ENCODE peak calls at places on chromosomes 7 and 10, in ten cellular contexts. U is upper lobe of right lung, O is COLO829, W is HFFc6, B is hippocampal formation, P is NCI-H1694 treated with DMSO at 0.1 percent for 48 hours, I is LoVo, H is type B pancreatic cell, A is BJ, K is lung. V is an unnamed sample.

GRCh38 chr7:93906267-93906666 is at the start of gene GNGT1:
- DNase-seq in U (no peak), O (no peak), W (no peak), B (no peak), P (no peak), I (no peak), H (no peak), A (no peak), K (no peak), V (no peak)

GRCh38 chr10:109861051-109861450 is 62.3 kb downstream of the XPNPEP1 start:
- DNase-seq in U (no peak), O (no peak), W (no peak), B (no peak), P (peak; percentile 37), I (no peak), H (no peak), A (no peak), K (no peak), V (no peak)

GRCh38 chr7:136071106-136071505 is 93.9 kb upstream of the MTPN start:
- DNase-seq in U (no peak), O (peak; percentile 97), W (no peak), B (no peak), P (no peak), I (no peak), H (no peak), A (no peak), K (no peak), V (no peak)

GRCh38 chr7:96778263-96778662 is 68.6 kb upstream of the SEM1 start:
- DNase-seq in U (no peak), O (no peak), W (no peak), B (no peak), P (no peak), I (no peak), H (no peak), A (no peak), K (no peak), V (no peak)

GRCh38 chr10:58834093-58834674 is 321.5 kb downstream of the BICC1 start:
- DNase-seq in U (no peak), O (no peak), W (no peak), B (no peak), P (no peak), I (no peak), H (no peak), A (no peak), K (no peak), V (no peak)

GRCh38 chr10:129775681-129776080 is 188.4 kb downstream of the EBF3 start:
- DNase-seq in U (peak; percentile 46), O (no peak), W (no peak), B (no peak), P (no peak), I (no peak), H (peak; percentile 64), A (no peak), K (no peak), V (no peak)

GRCh38 chr10:24255907-24256306 is 47.0 kb downstream of the KIAA1217 start:
- DNase-seq in U (no peak), O (no peak), W (no peak), B (no peak), P (peak; percentile 2), I (no peak), H (no peak), A (no peak), K (no peak), V (no peak)

GRCh38 chr7:144818516-144818915 is 17.3 kb downstream of the TPK1 start:
- DNase-seq in U (no peak), O (no peak), W (no peak), B (no peak), P (no peak), I (no peak), H (no peak), A (no peak), K (no peak), V (no peak)

GRCh38 chr7:22702516-22702915 is 24.5 kb upstream of the IL6 start:
- DNase-seq in U (no peak), O (no peak), W (peak; percentile 40), B (no peak), P (no peak), I (no peak), H (no peak), A (no peak), K (no peak), V (no peak)

GRCh38 chr10:117933036-117933435 is 113.7 kb downstream of the RAB11FIP2 start:
- DNase-seq in U (no peak), O (no peak), W (no peak), B (no peak), P (no peak), I (no peak), H (no peak), A (peak; percentile 21), K (no peak), V (no peak)

GRCh38 chr7:14834456-14834855 is 68.1 kb downstream of the DGKB start:
- DNase-seq in U (no peak), O (no peak), W (peak; percentile 81), B (no peak), P (no peak), I (no peak), H (no peak), A (peak; percentile 22), K (no peak), V (no peak)

GRCh38 chr10:127536972-127537760 is 11.9 kb upstream of the NPS start:
- DNase-seq in U (no peak), O (no peak), W (no peak), B (no peak), P (no peak), I (no peak), H (no peak), A (no peak), K (no peak), V (no peak)

GRCh38 chr7:29408841-29409243 is 154.8 kb upstream of the PRR15 start:
- DNase-seq in U (no peak), O (peak; percentile 89), W (peak; percentile 82), B (peak; percentile 53), P (peak; percentile 82), I (peak; percentile 82), H (no peak), A (peak; percentile 70), K (peak; percentile 58), V (peak; percentile 87)

GRCh38 chr10:79179404-79180309 is 110.9 kb downstream of the ZMIZ1 start:
- DNase-seq in U (no peak), O (no peak), W (no peak), B (no peak), P (peak; percentile 28), I (no peak), H (no peak), A (no peak), K (no peak), V (peak; percentile 50)

GRCh38 chr10:96556003-96556402 is 30.8 kb downstream of the TM9SF3 start:
- DNase-seq in U (no peak), O (peak; percentile 0), W (peak; percentile 25), B (peak; percentile 1), P (peak; percentile 9), I (no peak), H (no peak), A (no peak), K (no peak), V (peak; percentile 20)

GRCh38 chr7:18330563-18330962 is 165.0 kb upstream of the HDAC9 start:
- DNase-seq in U (no peak), O (no peak), W (no peak), B (no peak), P (no peak), I (no peak), H (no peak), A (no peak), K (no peak), V (no peak)

GRCh38 chr10:86654411-86655172 is at the start of gene OPN4:
- DNase-seq in U (peak; percentile 57), O (no peak), W (no peak), B (no peak), P (no peak), I (no peak), H (no peak), A (no peak), K (no peak), V (no peak)

GRCh38 chr7:14936530-14936929 is 34.0 kb upstream of the DGKB start:
- DNase-seq in U (no peak), O (peak; percentile 34), W (no peak), B (no peak), P (no peak), I (peak; percentile 56), H (no peak), A (peak; percentile 10), K (no peak), V (no peak)

GRCh38 chr10:66591865-66592264 is 334.0 kb upstream of the LRRTM3 start:
- DNase-seq in U (no peak), O (peak; percentile 1), W (no peak), B (no peak), P (no peak), I (no peak), H (no peak), A (no peak), K (no peak), V (no peak)